ENCODE peak calls at places on chromosomes 11 and 22, in nine cellular contexts. Z, H, V, T, K, P, O, C and B are unnamed samples.

GRCh38 chr11:14422052-14422813 is 63.2 kb upstream of the RRAS2 start:
- DNase-seq in Z (no peak), H (peak; percentile 58), V (no peak), T (peak; percentile 73), K (peak; percentile 92), P (peak; percentile 68), O (peak; percentile 98), C (no peak), B (peak; percentile 90)

GRCh38 chr11:76444384-76445121 is at the start of gene EMSY:
- DNase-seq in Z (peak; percentile 96), H (peak; percentile 99), V (peak; percentile 82), T (peak; percentile 100), K (peak; percentile 98), P (peak; percentile 100), O (peak; percentile 100), C (peak; percentile 96), B (peak; percentile 93)

GRCh38 chr11:27938011-27938410 is 169.9 kb downstream of the KIF18A start:
- DNase-seq in Z (no peak), H (no peak), V (no peak), T (no peak), K (no peak), P (no peak), O (no peak), C (no peak), B (no peak)

GRCh38 chr11:10348650-10349280 is 43.9 kb downstream of the ADM start:
- DNase-seq in Z (no peak), H (no peak), V (no peak), T (no peak), K (no peak), P (no peak), O (peak; percentile 66), C (no peak), B (no peak)

GRCh38 chr11:69534166-69534530 is 52.7 kb downstream of the LINC01488 start:
- DNase-seq in Z (no peak), H (no peak), V (no peak), T (no peak), K (no peak), P (no peak), O (no peak), C (no peak), B (no peak)

GRCh38 chr22:19631899-19632670 is 82.2 kb upstream of the SEPTIN5 start:
- DNase-seq in Z (peak; percentile 35), H (no peak), V (no peak), T (no peak), K (no peak), P (peak; percentile 52), O (peak; percentile 20), C (no peak), B (no peak)

GRCh38 chr11:27698872-27699241 is 1.4 kb downstream of the BDNF start:
- DNase-seq in Z (peak; percentile 77), H (no peak), V (peak; percentile 19), T (peak; percentile 18), K (peak; percentile 72), P (peak; percentile 79), O (peak; percentile 94), C (peak; percentile 62), B (peak; percentile 75)

GRCh38 chr11:36026315-36026968 is 82.6 kb downstream of the LDLRAD3 start:
- DNase-seq in Z (no peak), H (no peak), V (no peak), T (no peak), K (no peak), P (peak; percentile 16), O (no peak), C (no peak), B (no peak)

GRCh38 chr11:44979536-44980399 is 29.1 kb upstream of the TP53I11 start:
- DNase-seq in Z (no peak), H (no peak), V (no peak), T (peak; percentile 92), K (peak; percentile 64), P (no peak), O (no peak), C (peak; percentile 91), B (no peak)